ENCODE peak calls at places on chromosome 2, in six cellular contexts. R, J, F, M, P and D are unnamed samples.
A peak's percentile ranks its signal among the peaks of the same experiment; 100 is the strongest.

GRCh38 chr2:28604284-28604843 is 108.5 kb downstream of the PLB1 start:
- DNase-seq in J (no peak), M (no peak), R (no peak), F (no peak), P (no peak), D (no peak)

GRCh38 chr2:162086904-162087303 is 12.9 kb upstream of the DPP4 start:
- DNase-seq in P (no peak), M (no peak), F (no peak), R (no peak), J (no peak), D (no peak)

GRCh38 chr2:178473373-178473772 is 5.0 kb downstream of the FKBP7 start:
- DNase-seq in J (no peak), M (no peak), R (no peak), F (no peak), P (no peak), D (no peak)

GRCh38 chr2:43090317-43090716 is 136.1 kb downstream of the ZFP36L2 start:
- DNase-seq in F (no peak), P (no peak), M (no peak), R (no peak), J (no peak), D (no peak)

GRCh38 chr2:239006886-239007285 is 159.0 kb downstream of the TWIST2 start:
- DNase-seq in M (no peak), P (no peak), J (no peak), R (no peak), F (peak; percentile 54), D (no peak)

GRCh38 chr2:62042944-62043343 is 137.5 kb downstream of the COMMD1 start:
- DNase-seq in F (no peak), P (no peak), M (no peak), J (no peak), R (no peak), D (no peak)

GRCh38 chr2:127700527-127701192 is 637 bp upstream of the SFT2D3 start:
- DNase-seq in P (peak; percentile 84), R (no peak), J (peak; percentile 17), M (peak; percentile 24), F (peak; percentile 37), D (no peak)

GRCh38 chr2:172408143-172408766 is 19.1 kb upstream of the ITGA6 start:
- DNase-seq in R (no peak), M (no peak), F (no peak), P (no peak), J (no peak), D (peak; percentile 70)

GRCh38 chr2:15596968-15597367 is 5.3 kb downstream of the DDX1 start:
- DNase-seq in P (no peak), M (no peak), F (no peak), J (no peak), R (no peak), D (no peak)

GRCh38 chr2:65212115-65212514 is 15.5 kb upstream of the ACTR2 start:
- DNase-seq in F (no peak), R (no peak), M (no peak), P (no peak), J (no peak), D (no peak)

GRCh38 chr2:173058097-173058496 is 17.5 kb upstream of the MAP3K20 start:
- DNase-seq in R (no peak), P (no peak), J (no peak), M (no peak), F (no peak), D (no peak)

GRCh38 chr2:95297088-95297487 is at the start of gene KCNIP3:
- DNase-seq in R (peak; percentile 68), P (no peak), M (peak; percentile 37), F (peak; percentile 25), J (no peak), D (no peak)

GRCh38 chr2:207805566-207806226 is 36.0 kb upstream of the FZD5 start:
- DNase-seq in M (no peak), P (no peak), J (no peak), R (no peak), F (peak; percentile 28), D (peak; percentile 22)